ENCODE peak calls at places on chromosomes 12 and 14, in four cellular contexts. B is HepG2, P is A549, V is K562. Q is an unnamed sample.

GRCh38 chr14:96255501-96256366 is at the start of gene BDKRB1:
- DNase-seq in B (no peak), P (no peak), V (no peak), Q (no peak)

GRCh38 chr12:3138896-3139590 is 61.9 kb downstream of the TSPAN9 start:
- DNase-seq in B (no peak), P (no peak), V (no peak), Q (no peak)

GRCh38 chr12:46269429-46270241 is 792 bp upstream of the SLC38A1 start:
- DNase-seq in B (no peak), P (no peak), V (no peak), Q (peak; percentile 36)

GRCh38 chr14:31269599-31270195 is 62.1 kb upstream of the HECTD1 start:
- DNase-seq in B (no peak), P (no peak), V (no peak), Q (no peak)

GRCh38 chr14:87049886-87050820 is 942.8 kb downstream of the GALC start:
- DNase-seq in B (peak; percentile 37), P (peak; percentile 20), V (no peak), Q (peak; percentile 62)

GRCh38 chr14:86683525-86683924 is 1153.6 kb downstream of the FLRT2 start:
- DNase-seq in B (no peak), P (no peak), V (no peak), Q (no peak)

GRCh38 chr12:18583655-18584054 is 154.2 kb downstream of the PLCZ1 start:
- DNase-seq in B (no peak), P (no peak), V (no peak), Q (no peak)

GRCh38 chr14:23548351-23549318 is 2.9 kb downstream of the ZFHX2 start:
- DNase-seq in B (no peak), P (no peak), V (peak; percentile 17), Q (peak; percentile 64)

GRCh38 chr14:75976838-75977237 is 5.0 kb downstream of the TGFB3 start:
- DNase-seq in B (no peak), P (no peak), V (no peak), Q (no peak)

GRCh38 chr12:62438098-62438692 is 28.4 kb upstream of the MON2 start:
- DNase-seq in B (peak; percentile 17), P (peak; percentile 69), V (peak; percentile 47), Q (peak; percentile 56)

GRCh38 chr12:62429457-62429856 is 37.2 kb upstream of the MON2 start:
- DNase-seq in B (no peak), P (no peak), V (no peak), Q (no peak)

GRCh38 chr12:62436164-62436503 is 30.5 kb upstream of the MON2 start:
- DNase-seq in B (no peak), P (no peak), V (no peak), Q (no peak)

GRCh38 chr12:62435337-62436163 is 31.1 kb upstream of the MON2 start:
- DNase-seq in B (peak; percentile 58), P (peak; percentile 80), V (peak; percentile 35), Q (peak; percentile 70)

GRCh38 chr12:62434504-62435336 is 31.9 kb upstream of the MON2 start:
- DNase-seq in B (no peak), P (no peak), V (no peak), Q (no peak)
- TF ChIP-seq HMGXB4 in B (no peak), P (no peak), V (no peak), Q (no peak)

GRCh38 chr14:68892961-68893360 is 86.1 kb downstream of the ACTN1 start:
- DNase-seq in B (no peak), P (no peak), V (no peak), Q (no peak)

GRCh38 chr14:68893566-68893965 is 85.5 kb downstream of the ACTN1 start:
- DNase-seq in B (no peak), P (no peak), V (no peak), Q (no peak)

GRCh38 chr14:68890173-68890931 is 88.8 kb downstream of the ACTN1 start:
- DNase-seq in B (no peak), P (no peak), V (no peak), Q (no peak)

GRCh38 chr14:68894123-68894522 is 85.0 kb downstream of the ACTN1 start:
- DNase-seq in B (no peak), P (no peak), V (no peak), Q (no peak)

GRCh38 chr14:68891851-68892660 is 87.0 kb downstream of the ACTN1 start:
- DNase-seq in B (no peak), P (no peak), V (no peak), Q (no peak)
- TF ChIP-seq HMGXB4 in B (no peak), P (no peak), V (no peak), Q (no peak)

DNA sequence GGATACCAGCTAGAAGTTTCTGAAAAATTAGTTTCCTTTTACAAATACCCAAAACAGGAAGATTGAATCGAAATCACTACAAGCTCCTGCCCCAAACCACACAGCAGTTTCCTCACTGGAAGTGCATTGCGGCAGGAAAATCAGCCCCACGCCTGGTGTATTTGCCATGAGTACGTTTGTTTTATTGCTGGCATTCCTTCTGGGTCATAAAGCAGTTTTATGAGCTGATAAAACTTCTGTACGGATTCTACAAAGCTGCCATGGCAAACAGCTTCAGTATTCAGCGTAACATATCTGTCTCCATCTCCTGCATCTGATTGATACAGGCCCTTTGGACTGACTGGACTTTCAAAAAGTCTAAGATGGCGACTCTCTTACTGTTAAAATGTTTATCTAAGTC is 23.6 kb downstream of the CDC42BPB start:
- DNase-seq in B (no peak), P (peak; percentile 40), V (no peak), Q (no peak)
- TF ChIP-seq HMGXB4 in B (no peak), P (no peak), V (no peak), Q (no peak)

DNA sequence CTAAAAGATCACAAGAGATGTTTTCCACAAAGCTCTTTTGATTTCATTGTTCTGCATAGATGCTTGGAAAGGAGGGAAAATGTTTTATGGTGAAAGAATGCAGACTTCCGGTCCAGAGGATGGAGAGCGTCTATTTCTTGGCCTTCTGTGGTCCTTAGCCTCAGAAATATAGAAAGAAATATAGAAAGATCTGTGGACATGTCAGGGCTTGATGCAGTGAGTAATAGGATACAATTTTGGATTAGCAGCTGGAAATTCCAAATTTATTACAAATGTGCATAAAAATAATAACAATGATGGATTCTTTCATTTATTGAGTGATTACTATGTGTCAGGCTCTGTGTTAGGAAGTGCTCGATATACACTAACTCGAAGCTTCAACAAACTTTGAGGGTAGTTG is 20.2 kb downstream of the AKAP6 start:
- DNase-seq in B (no peak), P (no peak), V (no peak), Q (no peak)
- TF ChIP-seq HMGXB4 in B (no peak), P (no peak), V (no peak), Q (no peak)

GRCh38 chr14:101335061-101335661 is 226.1 kb upstream of the DIO3 start:
- DNase-seq in B (peak; percentile 87), P (no peak), V (no peak), Q (no peak)

GRCh38 chr14:101334656-101335055 is 226.6 kb upstream of the DIO3 start:
- DNase-seq in B (peak; percentile 63), P (no peak), V (no peak), Q (no peak)

GRCh38 chr14:101337053-101337452 is 224.2 kb upstream of the DIO3 start:
- DNase-seq in B (no peak), P (no peak), V (no peak), Q (no peak)

GRCh38 chr14:101333335-101334280 is 227.7 kb upstream of the DIO3 start:
- DNase-seq in B (no peak), P (no peak), V (peak; percentile 11), Q (no peak)

DNA sequence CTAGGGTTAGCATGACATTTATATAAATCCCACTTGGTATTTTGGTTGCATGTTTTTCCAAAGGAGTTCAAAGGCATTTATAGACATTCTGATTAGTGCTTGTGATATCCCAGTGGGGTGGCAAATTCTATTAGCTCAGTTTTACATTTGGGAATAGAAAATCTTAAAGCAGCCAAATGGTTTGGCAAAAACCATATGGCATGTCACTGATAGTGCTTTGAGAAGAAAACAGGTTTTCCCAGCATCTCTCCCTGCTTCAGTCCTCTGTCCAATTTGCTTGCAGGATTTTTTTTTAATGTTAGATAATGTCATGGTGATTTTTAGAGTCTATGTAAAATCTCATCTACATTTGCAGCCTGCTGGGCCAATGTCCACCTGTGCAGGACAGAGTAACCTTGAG is 225.1 kb upstream of the DIO3 start:
- DNase-seq in B (no peak), P (no peak), V (no peak), Q (no peak)
- TF ChIP-seq HMGXB4 in B (no peak), P (no peak), V (no peak), Q (no peak)

GRCh38 chr12:112506513-112507166 is 87.9 kb downstream of the PTPN11 start:
- DNase-seq in B (no peak), P (peak; percentile 33), V (no peak), Q (no peak)

DNA sequence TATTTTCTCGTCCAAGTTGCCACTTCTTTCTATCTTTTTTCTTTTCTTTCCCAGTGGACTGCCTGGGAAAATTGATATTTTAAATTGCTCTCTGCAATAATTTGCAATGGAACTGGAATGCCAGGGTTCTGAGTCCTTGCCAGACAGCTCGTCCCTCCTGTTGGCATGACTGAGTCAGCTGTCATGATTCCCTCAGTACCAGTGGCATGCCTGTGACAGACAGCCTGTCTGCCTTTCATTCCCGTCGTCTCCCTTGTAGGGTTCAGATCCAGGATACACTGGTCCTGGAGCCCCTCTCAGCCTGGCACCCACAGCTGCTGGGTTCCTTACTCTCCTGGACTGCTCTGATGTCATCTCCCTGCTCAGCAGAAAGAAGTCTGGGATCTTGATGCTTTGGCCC is 84.8 kb downstream of the PTPN11 start:
- DNase-seq in B (no peak), P (no peak), V (no peak), Q (no peak)
- TF ChIP-seq HMGXB4 in B (no peak), P (no peak), V (no peak), Q (no peak)

GRCh38 chr14:21521526-21521925 is 4.6 kb downstream of the SALL2 start:
- DNase-seq in B (no peak), P (no peak), V (no peak), Q (no peak)
- TF ChIP-seq HMGXB4 in B (no peak), P (no peak), V (no peak), Q (no peak)

DNA sequence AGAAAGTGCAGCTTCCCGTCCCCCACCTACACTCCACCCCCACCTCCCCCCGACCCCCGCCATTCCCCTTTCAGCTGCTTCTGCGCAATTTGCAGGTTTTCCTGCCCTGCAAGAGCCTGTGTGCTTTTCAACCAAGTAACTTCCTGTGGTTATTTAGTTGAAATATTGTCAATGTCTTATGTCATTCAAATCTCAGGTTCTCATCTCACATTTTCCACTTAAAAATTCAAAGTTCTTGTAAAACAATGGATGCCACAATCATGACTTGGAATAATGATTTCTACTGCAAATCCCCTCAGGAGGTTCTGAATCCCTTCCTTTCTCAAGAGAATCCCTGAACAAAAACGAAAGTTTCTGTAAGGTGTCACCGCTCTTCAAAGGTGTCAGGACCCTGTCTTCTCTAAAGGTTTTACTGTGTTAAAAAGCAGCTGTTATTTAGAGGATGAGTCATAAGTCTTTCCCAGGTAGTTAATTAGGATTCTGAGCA is 31.6 kb downstream of the WBP11 start:
- DNase-seq in B (no peak), P (peak; percentile 27), V (no peak), Q (peak; percentile 23)
- TF ChIP-seq HMGXB4 in B (no peak), P (no peak), V (no peak), Q (no peak)

GRCh38 chr12:13339538-13339937 is 143.0 kb downstream of the EMP1 start:
- DNase-seq in B (peak; percentile 1), P (peak; percentile 86), V (no peak), Q (no peak)
- TF ChIP-seq HMGXB4 in B (no peak), P (no peak), V (no peak), Q (no peak)